ENCODE peak calls at places on chromosomes 2 and 18, in four cellular contexts. Z is HCT116, T is GM12878, E is K562. L is an unnamed sample.
A peak's percentile ranks its signal among the peaks of the same experiment; 100 is the strongest.

GRCh38 chr2:760001-760400 is 82.8 kb upstream of the TMEM18 start:
- DNase-seq in Z (no peak), T (no peak), E (no peak), L (no peak)

GRCh38 chr2:218400167-218400929 is 680 bp downstream of the CTDSP1 start:
- DNase-seq in Z (no peak), T (no peak), E (peak; percentile 54), L (peak; percentile 80)

GRCh38 chr2:179770029-179770428 is 91.4 kb downstream of the ZNF385B start:
- DNase-seq in Z (no peak), T (no peak), E (no peak), L (no peak)

GRCh38 chr2:45353879-45354278 is 257.2 kb downstream of the SRBD1 start:
- DNase-seq in Z (no peak), T (no peak), E (no peak), L (no peak)

GRCh38 chr2:111049792-111050640 is 70.7 kb upstream of the BCL2L11 start:
- DNase-seq in Z (no peak), T (peak; percentile 63), E (no peak), L (no peak)

GRCh38 chr2:160062283-160063005 is at the start of gene PLA2R1:
- DNase-seq in Z (no peak), T (no peak), E (no peak), L (no peak)

GRCh38 chr2:74201596-74201995 is 3.2 kb downstream of the MTHFD2 start:
- DNase-seq in Z (no peak), T (no peak), E (no peak), L (no peak)

GRCh38 chr2:98269274-98269673 is 77.0 kb upstream of the CNGA3 start:
- DNase-seq in Z (peak; percentile 64), T (no peak), E (peak; percentile 35), L (no peak)

GRCh38 chr2:158009425-158009824 is 92.3 kb upstream of the UPP2 start:
- DNase-seq in Z (no peak), T (no peak), E (no peak), L (no peak)

GRCh38 chr2:54687595-54688152 is 35.8 kb upstream of the EML6 start:
- DNase-seq in Z (no peak), T (no peak), E (no peak), L (no peak)

GRCh38 chr2:57516740-57517340 is 529.8 kb upstream of the VRK2 start:
- DNase-seq in Z (peak; percentile 41), T (peak; percentile 7), E (peak; percentile 36), L (no peak)

GRCh38 chr2:18423636-18424035 is 136.8 kb downstream of the RDH14 start:
- DNase-seq in Z (no peak), T (no peak), E (no peak), L (no peak)

GRCh38 chr18:69839497-69839896 is 108.2 kb downstream of the CD226 start:
- DNase-seq in Z (no peak), T (no peak), E (no peak), L (no peak)

GRCh38 chr2:29224693-29225551 is 109.7 kb downstream of the CLIP4 start:
- DNase-seq in Z (no peak), T (no peak), E (no peak), L (no peak)

GRCh38 chr18:68104036-68104435 is 587.5 kb upstream of the DSEL start:
- DNase-seq in Z (no peak), T (no peak), E (no peak), L (no peak)

GRCh38 chr2:201308914-201309313 is 48.2 kb downstream of the FLACC1 start:
- DNase-seq in Z (no peak), T (no peak), E (no peak), L (no peak)

GRCh38 chr18:48668466-48669179 is 129.8 kb downstream of the CTIF start:
- DNase-seq in Z (no peak), T (no peak), E (no peak), L (no peak)

GRCh38 chr18:56282234-56283104 is 355.9 kb downstream of the TXNL1 start:
- DNase-seq in Z (no peak), T (no peak), E (no peak), L (no peak)

GRCh38 chr2:106977707-106978106 is 91.7 kb upstream of the ST6GAL2 start:
- DNase-seq in Z (no peak), T (no peak), E (no peak), L (no peak)

GRCh38 chr2:25651782-25652455 is 21.5 kb downstream of the DTNB start:
- DNase-seq in Z (no peak), T (no peak), E (no peak), L (no peak)

GRCh38 chr2:236400046-236400574 is 135.9 kb upstream of the ASB18 start:
- DNase-seq in Z (no peak), T (no peak), E (no peak), L (no peak)

GRCh38 chr18:2002178-2002577 is 569.1 kb downstream of the METTL4 start:
- DNase-seq in Z (no peak), T (no peak), E (no peak), L (no peak)

GRCh38 chr2:172098287-172098649 is 4.4 kb downstream of the DLX2 start:
- DNase-seq in Z (no peak), T (no peak), E (no peak), L (peak; percentile 51)

GRCh38 chr2:46106690-46107089 is 190.5 kb upstream of the EPAS1 start:
- DNase-seq in Z (no peak), T (no peak), E (no peak), L (no peak)

GRCh38 chr2:118593257-118593656 is 254.2 kb downstream of the EN1 start:
- DNase-seq in Z (no peak), T (no peak), E (no peak), L (no peak)

GRCh38 chr2:30759481-30759880 is 47.8 kb downstream of the CAPN13 start:
- DNase-seq in Z (no peak), T (no peak), E (no peak), L (no peak)

GRCh38 chr2:235694721-235695601 is 201.1 kb downstream of the AGAP1 start:
- DNase-seq in Z (no peak), T (no peak), E (no peak), L (no peak)

GRCh38 chr2:69366-70344 is 23.4 kb upstream of the FAM110C start:
- DNase-seq in Z (no peak), T (no peak), E (peak; percentile 26), L (no peak)

GRCh38 chr2:192558637-192559036 is 363.9 kb upstream of the TMEFF2 start:
- DNase-seq in Z (no peak), T (no peak), E (no peak), L (no peak)

GRCh38 chr2:239002591-239002959 is 154.7 kb downstream of the TWIST2 start:
- DNase-seq in Z (no peak), T (no peak), E (no peak), L (no peak)

GRCh38 chr2:239001794-239002193 is 153.9 kb downstream of the TWIST2 start:
- DNase-seq in Z (no peak), T (no peak), E (no peak), L (no peak)

GRCh38 chr2:239003933-239004636 is 156.2 kb downstream of the TWIST2 start:
- DNase-seq in Z (no peak), T (no peak), E (no peak), L (no peak)

GRCh38 chr2:239005586-239005985 is 157.7 kb downstream of the TWIST2 start:
- DNase-seq in Z (no peak), T (no peak), E (no peak), L (no peak)

GRCh38 chr2:239002960-239003932 is 155.4 kb downstream of the TWIST2 start:
- DNase-seq in Z (no peak), T (no peak), E (no peak), L (no peak)
- H3K9ac ChIP-seq in Z (no peak overlapping the region), T (no peak overlapping the region), E (no peak overlapping the region), L (no peak overlapping the region)

GRCh38 chr2:128413014-128413717 is 94.5 kb upstream of the HS6ST1 start:
- DNase-seq in Z (no peak), T (no peak), E (no peak), L (peak; percentile 32)
- TF ChIP-seq EGR1 in Z (no peak), T (no peak), E (no peak), L (no peak)

DNA sequence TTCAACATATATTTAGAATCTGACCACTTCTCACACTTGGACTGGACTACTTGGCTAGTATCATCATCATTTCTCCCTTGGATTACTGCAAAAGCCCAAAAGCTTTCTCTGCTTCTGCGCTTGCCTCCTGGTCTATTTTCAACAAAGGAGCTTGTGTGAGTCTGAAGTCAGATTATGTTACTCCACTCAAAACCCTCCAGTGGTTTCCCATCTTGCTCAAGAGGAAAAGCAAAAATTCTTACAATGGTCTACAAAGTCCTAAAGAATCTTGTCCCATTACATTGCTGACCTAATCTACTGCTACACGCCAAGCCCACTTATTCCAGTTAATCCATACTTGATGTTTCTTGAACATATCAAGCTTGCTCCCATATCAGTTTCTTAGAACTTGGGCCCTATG is 9.6 kb downstream of the PREPL start:
- DNase-seq in Z (no peak), T (no peak), E (no peak), L (no peak)
- H3K9ac ChIP-seq in Z (no peak overlapping the region), T (no peak overlapping the region), E (no peak overlapping the region), L (no peak overlapping the region)

GRCh38 chr2:237904806-237905599 is 45.6 kb downstream of the RAMP1 start:
- DNase-seq in Z (no peak), T (peak; percentile 53), E (no peak), L (no peak)
- TF ChIP-seq EGR1 in Z (peak; percentile 68), T (peak; percentile 73), E (peak; percentile 96), L (no peak)

GRCh38 chr2:226771067-226771466 is 28.6 kb downstream of the IRS1 start:
- DNase-seq in Z (no peak), T (no peak), E (no peak), L (no peak)
- H3K9ac ChIP-seq in Z (no peak overlapping the region), T (no peak overlapping the region), E (no peak overlapping the region), L (no peak overlapping the region)